ENCODE peak calls at places on chromosomes 7 and 10, in four cellular contexts. M is chondrocyte, B is epithelial cell of esophagus, K is HFFc6. E is an unnamed sample.
A peak's percentile ranks its signal among the peaks of the same experiment; 100 is the strongest.

GRCh38 chr7:28078036-28078901 is 102.3 kb downstream of the JAZF1 start:
- DNase-seq in M (no peak), B (peak; percentile 51), K (peak; percentile 57), E (peak; percentile 4)

GRCh38 chr7:137342340-137342739 is 1.2 kb downstream of the PTN start:
- DNase-seq in M (no peak), B (no peak), K (no peak), E (no peak)

GRCh38 chr10:97760461-97761257 is 11.1 kb downstream of the SFRP5 start:
- DNase-seq in M (peak; percentile 75), B (no peak), K (no peak), E (no peak)

GRCh38 chr7:108497082-108497725 is 28.7 kb downstream of the PNPLA8 start:
- DNase-seq in M (no peak), B (peak; percentile 54), K (peak; percentile 47), E (peak; percentile 3)

GRCh38 chr10:21171936-21172773 is 275.0 kb upstream of the NEBL start:
- DNase-seq in M (no peak), B (peak; percentile 27), K (no peak), E (no peak)

GRCh38 chr7:4791738-4792536 is 16.5 kb downstream of the AP5Z1 start:
- DNase-seq in M (no peak), B (peak; percentile 43), K (no peak), E (no peak)

GRCh38 chr7:101058355-101058754 is 26.9 kb upstream of the TRIM56 start:
- DNase-seq in M (peak; percentile 68), B (peak; percentile 39), K (peak; percentile 24), E (no peak)

GRCh38 chr10:100670828-100671479 is 74.4 kb upstream of the PAX2 start:
- DNase-seq in M (no peak), B (no peak), K (no peak), E (no peak)

GRCh38 chr7:108114117-108114841 is 15.9 kb downstream of the LAMB4 start:
- DNase-seq in M (no peak), B (peak; percentile 66), K (no peak), E (no peak)

GRCh38 chr10:101397140-101397539 is 43.2 kb downstream of the BTRC start:
- DNase-seq in M (no peak), B (no peak), K (peak; percentile 77), E (peak; percentile 15)

GRCh38 chr7:99833289-99833877 is 5.6 kb downstream of the CYP3A43 start:
- DNase-seq in M (no peak), B (no peak), K (no peak), E (no peak)

GRCh38 chr7:131166066-131166465 is 161.6 kb upstream of the MKLN1 start:
- DNase-seq in M (no peak), B (no peak), K (no peak), E (no peak)

GRCh38 chr7:150947761-150948680 is 30.1 kb downstream of the KCNH2 start:
- DNase-seq in M (peak; percentile 79), B (no peak), K (no peak), E (no peak)

GRCh38 chr10:102450374-102451104 is 804 bp downstream of the C10orf95 start:
- DNase-seq in M (no peak), B (peak; percentile 89), K (peak; percentile 39), E (peak; percentile 55)

GRCh38 chr7:149797771-149798170 is 24.4 kb upstream of the ZNF467 start:
- DNase-seq in M (no peak), B (no peak), K (no peak), E (no peak)

GRCh38 chr7:149801002-149801566 is 27.7 kb upstream of the ZNF467 start:
- DNase-seq in M (no peak), B (no peak), K (no peak), E (no peak)

GRCh38 chr7:149801816-149802215 is 28.4 kb upstream of the ZNF467 start:
- DNase-seq in M (no peak), B (no peak), K (no peak), E (no peak)

GRCh38 chr7:149800169-149800555 is 26.8 kb upstream of the ZNF467 start:
- DNase-seq in M (no peak), B (no peak), K (no peak), E (no peak)

GRCh38 chr7:149799397-149800168 is 26.2 kb upstream of the ZNF467 start:
- DNase-seq in M (no peak), B (peak; percentile 14), K (no peak), E (no peak)
- TF ChIP-seq CTCF in M (peak; percentile 57), B (peak; percentile 22), K (peak; percentile 53), E (peak; percentile 46)

GRCh38 chr7:90551036-90551435 is 45.1 kb upstream of the CDK14 start:
- DNase-seq in M (no peak), B (peak; percentile 36), K (no peak), E (no peak)

GRCh38 chr7:90552521-90552920 is 43.6 kb upstream of the CDK14 start:
- DNase-seq in M (no peak), B (peak; percentile 52), K (peak; percentile 23), E (no peak)
- TF ChIP-seq CTCF in M (peak; percentile 84), B (no peak), K (peak; percentile 73), E (peak; percentile 60)

GRCh38 chr10:585502-585901 is 104.0 kb downstream of the DIP2C start:
- DNase-seq in M (no peak), B (no peak), K (no peak), E (no peak)
- TF ChIP-seq CTCF in M (no peak), B (no peak), K (no peak), E (no peak)

DNA sequence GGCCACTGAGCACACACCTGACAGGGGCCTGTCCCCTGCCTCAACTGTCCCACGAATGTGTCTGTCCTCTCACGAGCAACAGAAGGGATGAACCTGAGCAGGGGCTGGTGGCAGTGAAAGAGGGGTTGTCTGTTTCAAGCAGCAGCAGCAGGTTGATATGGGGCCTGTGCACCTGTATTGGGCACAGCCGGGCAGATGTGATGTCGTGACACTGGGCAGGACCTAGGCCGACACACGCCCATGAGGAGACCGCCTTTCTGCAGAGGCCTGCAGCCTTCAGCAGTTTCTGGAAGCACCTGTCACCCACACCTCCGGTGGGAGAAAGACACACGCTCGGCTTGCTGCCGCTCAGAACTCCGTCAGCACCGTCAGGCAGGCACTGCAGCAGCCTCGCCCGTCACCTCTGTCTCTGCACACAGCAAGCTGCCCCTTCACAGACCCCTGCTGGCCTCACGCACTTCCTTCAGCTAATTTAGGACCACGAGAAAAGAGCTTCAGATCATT is 48.5 kb downstream of the AMZ1 start:
- DNase-seq in M (peak; percentile 68), B (no peak), K (no peak), E (no peak)
- TF ChIP-seq CTCF in M (no peak), B (no peak), K (no peak), E (no peak)

E was measured in foreskin keratinocyte.